ENCODE peak calls at places on chromosomes 11 and 22, in four cellular contexts. V is dorsolateral prefrontal cortex, N is astrocyte of the spinal cord, K is foreskin fibroblast. I is an unnamed sample.

GRCh38 chr11:4083198-4083597 is 11.4 kb upstream of the RRM1 start:
- DNase-seq in V (no peak), N (no peak), K (no peak), I (no peak)

GRCh38 chr11:134039726-134040385 is 29.0 kb upstream of the JAM3 start:
- DNase-seq in V (no peak), N (no peak), K (no peak), I (no peak)

GRCh38 chr22:39936523-39937145 is 23.6 kb upstream of the TMA7B start:
- DNase-seq in V (no peak), N (no peak), K (no peak), I (no peak)

GRCh38 chr11:109940816-109941215 is 152.4 kb upstream of the ZC3H12C start:
- DNase-seq in V (no peak), N (peak), K (peak), I (peak)

GRCh38 chr11:129418039-129418438 is 42.4 kb downstream of the BARX2 start:
- DNase-seq in V (no peak), N (no peak), K (no peak), I (no peak)

GRCh38 chr11:1407668-1408067 is 17.9 kb downstream of the BRSK2 start:
- DNase-seq in V (no peak), N (no peak), K (no peak), I (no peak)

GRCh38 chr22:41169157-41169556 is 36.0 kb upstream of the L3MBTL2 start:
- DNase-seq in V (no peak), N (no peak), K (no peak), I (no peak)

GRCh38 chr11:114219559-114220349 is 76.4 kb upstream of the NNMT start:
- DNase-seq in V (no peak), N (peak), K (peak), I (no peak)

DNA sequence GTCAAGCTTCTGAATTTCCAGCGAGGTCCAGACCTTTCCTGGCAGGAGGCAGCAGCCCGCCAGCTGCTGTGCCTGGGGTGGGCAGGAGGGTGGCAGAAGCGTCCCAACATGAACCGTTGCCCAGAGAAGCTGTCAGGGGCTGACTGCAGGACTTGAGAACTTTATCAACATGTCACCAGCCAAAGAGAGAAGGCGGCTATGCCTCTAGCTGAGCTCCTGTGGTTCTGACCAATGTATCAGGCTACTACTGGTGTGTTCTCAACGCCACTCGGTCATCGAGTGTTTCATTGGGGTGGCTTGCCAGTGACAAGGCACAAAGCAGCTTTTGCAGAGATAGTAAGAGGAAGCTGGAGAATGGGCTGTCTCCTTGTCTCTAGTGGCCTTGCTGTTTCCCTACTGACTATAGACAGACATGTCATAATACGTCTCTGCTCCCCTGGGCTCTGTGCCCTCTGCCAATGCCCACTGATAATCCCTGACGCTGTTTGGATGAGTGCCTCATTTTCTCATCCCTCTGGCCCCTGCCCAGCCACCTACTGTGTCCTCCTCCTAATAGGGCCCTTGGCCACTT is 17.6 kb upstream of the ASCC2 start:
- DNase-seq in V (no peak), N (no peak), K (no peak), I (no peak)
- TF ChIP-seq CTCF in V (no peak), N (no peak), K (no peak), I (no peak)

GRCh38 chr22:28736296-28737155 is 5.1 kb downstream of the CHEK2 start:
- DNase-seq in V (no peak), N (no peak), K (no peak), I (no peak)

GRCh38 chr22:28742562-28742962 is 723 bp downstream of the HSCB start:
- DNase-seq in V (no peak), N (no peak), K (no peak), I (no peak)

GRCh38 chr22:28743852-28744251 is 2.0 kb downstream of the HSCB start:
- DNase-seq in V (no peak), N (no peak), K (no peak), I (no peak)

GRCh38 chr22:28741758-28742561 is at the start of the genes CHEK2 and HSCB:
- DNase-seq in V (peak), N (peak), K (peak), I (peak)

GRCh38 chr22:28741200-28741757 is 341 bp downstream of the CHEK2 start:
- DNase-seq in V (no peak), N (no peak), K (no peak), I (no peak)
- TF ChIP-seq CTCF in V (no peak), N (no peak), K (no peak), I (no peak)

GRCh38 chr22:20174785-20175596 is 24.1 kb upstream of the CCDC188 start:
- DNase-seq in V (no peak), N (no peak), K (peak), I (no peak)
- TF ChIP-seq CTCF in V (peak), N (peak), K (peak), I (peak)

GRCh38 chr11:17906436-17906835 is 106.4 kb downstream of the SERGEF start:
- DNase-seq in V (peak), N (no peak), K (no peak), I (no peak)
- TF ChIP-seq CTCF in V (peak), N (peak), K (no peak), I (peak)